ENCODE peak calls at places on chromosomes 16 and 17, in nine cellular contexts. L, R, D, U, I, M, T, E and G are unnamed samples.

GRCh38 chr17:34451313-34451712 is 88.3 kb upstream of the CCL1 start:
- DNase-seq in L (no peak), R (no peak), D (no peak), U (no peak), I (no peak), M (no peak), T (peak), E (no peak), G (no peak)

GRCh38 chr16:69606985-69607384 is 41.2 kb downstream of the NFAT5 start:
- DNase-seq in L (no peak), R (no peak), D (no peak), U (no peak), I (no peak), M (no peak), T (no peak), E (no peak), G (no peak)

GRCh38 chr16:6884002-6884401 is 448.6 kb upstream of the RBFOX1 start:
- DNase-seq in L (no peak), R (no peak), D (no peak), U (no peak), I (no peak), M (peak), T (no peak), E (no peak), G (no peak)

GRCh38 chr16:53501216-53501859 is 1.7 kb downstream of the AKTIP start:
- DNase-seq in L (no peak), R (peak), D (no peak), U (no peak), I (no peak), M (no peak), T (no peak), E (no peak), G (no peak)

GRCh38 chr17:49707246-49707607 is 537 bp downstream of the SLC35B1 start:
- DNase-seq in L (no peak), R (no peak), D (no peak), U (no peak), I (peak), M (no peak), T (no peak), E (peak), G (peak)

GRCh38 chr16:24988593-24989338 is 26.4 kb downstream of the ARHGAP17 start:
- DNase-seq in L (peak), R (no peak), D (peak), U (peak), I (no peak), M (no peak), T (peak), E (peak), G (peak)

GRCh38 chr16:10323528-10323869 is 62.4 kb upstream of the ATF7IP2 start:
- DNase-seq in L (no peak), R (no peak), D (no peak), U (no peak), I (no peak), M (no peak), T (no peak), E (no peak), G (no peak)

GRCh38 chr17:58666858-58667267 is 25.0 kb downstream of the TEX14 start:
- DNase-seq in L (peak), R (no peak), D (no peak), U (peak), I (no peak), M (peak), T (no peak), E (peak), G (peak)

GRCh38 chr16:64196444-64196843 is 925.4 kb downstream of the CDH11 start:
- DNase-seq in L (peak), R (no peak), D (peak), U (no peak), I (no peak), M (no peak), T (no peak), E (no peak), G (peak)

GRCh38 chr16:87216148-87216823 is 100.9 kb downstream of the C16orf95 start:
- DNase-seq in L (no peak), R (no peak), D (no peak), U (no peak), I (no peak), M (no peak), T (no peak), E (no peak), G (no peak)
- H3K4me3 ChIP-seq in L (no peak), R (peak), D (no peak), U (no peak), I (no peak), M (no peak), T (no peak), E (no peak), G (no peak)

DNA sequence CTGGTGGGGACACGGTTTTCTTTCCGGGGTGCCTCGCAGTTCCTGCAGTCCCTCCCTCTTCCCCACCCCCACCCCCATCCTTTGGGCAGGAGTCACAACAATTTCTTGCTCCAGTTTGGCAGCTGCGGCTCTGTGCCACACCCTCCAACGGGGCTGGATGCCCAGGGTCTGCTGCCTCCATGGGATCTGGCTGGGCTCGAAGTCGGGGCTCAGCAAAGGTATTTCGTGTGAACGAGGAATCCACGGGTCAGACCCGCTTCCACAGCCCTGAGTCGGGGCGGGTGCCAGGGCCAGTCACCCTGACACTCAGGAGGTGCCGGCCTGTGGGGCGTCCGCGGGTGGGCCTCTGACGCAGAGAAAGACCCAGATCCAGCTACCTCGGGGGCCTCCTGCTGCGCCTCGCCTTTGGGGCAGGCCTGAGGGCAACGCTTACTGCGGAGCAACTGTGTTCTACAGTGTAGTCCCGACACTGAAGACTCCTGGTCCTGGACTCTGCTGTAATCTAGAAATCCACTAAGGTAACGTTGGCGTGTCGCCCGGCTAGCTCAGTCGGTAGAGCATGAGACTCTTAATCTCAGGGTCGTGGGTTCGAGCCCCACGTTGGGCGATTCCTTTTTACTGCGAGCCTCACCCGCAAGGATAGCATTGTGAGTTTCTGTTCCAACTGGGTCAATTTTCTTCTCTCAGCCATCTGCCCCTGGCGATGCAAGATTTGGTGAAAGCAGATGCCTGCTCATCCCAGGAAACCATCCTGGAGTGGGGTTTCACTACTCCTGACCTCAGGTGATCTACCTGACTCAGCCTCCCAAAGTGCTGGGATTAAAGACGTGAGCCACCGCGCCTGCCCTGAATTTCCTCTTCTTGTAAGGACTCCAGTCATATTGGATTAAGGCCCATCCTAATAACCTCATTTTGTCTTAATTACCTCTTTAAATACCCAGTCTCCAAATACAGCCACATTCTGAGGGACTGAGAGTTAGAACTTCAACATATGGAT is 12.5 kb upstream of the OR1F1 start:
- DNase-seq in L (peak), R (no peak), D (no peak), U (no peak), I (peak), M (no peak), T (no peak), E (peak), G (peak)
- H3K4me3 ChIP-seq in L (peak), R (no peak), D (no peak), U (no peak), I (no peak), M (no peak), T (no peak), E (peak), G (peak)

DNA sequence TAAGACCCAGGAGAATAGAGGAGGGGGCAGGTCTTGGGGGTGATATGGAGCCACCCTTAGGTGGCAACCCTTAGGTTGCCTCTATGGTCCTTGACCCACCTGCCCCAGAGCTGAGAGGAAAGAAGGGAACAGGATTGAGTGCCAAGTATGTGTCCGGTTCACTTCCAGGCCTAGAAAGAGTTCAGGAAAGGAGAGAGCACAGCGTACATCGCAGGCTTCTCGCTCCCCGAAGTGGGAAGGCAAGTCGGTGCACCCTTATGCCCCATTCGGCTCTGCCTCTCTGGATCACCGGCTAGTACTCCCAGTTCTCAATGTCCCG is 631 bp downstream of the SP6 start:
- DNase-seq in L (no peak), R (no peak), D (no peak), U (no peak), I (no peak), M (no peak), T (no peak), E (no peak), G (no peak)
- H3K4me3 ChIP-seq in L (no peak), R (peak), D (peak), U (no peak), I (no peak), M (no peak), T (peak), E (no peak), G (no peak)

GRCh38 chr16:50550035-50550434 is 1.8 kb downstream of the NKD1 start:
- DNase-seq in L (no peak), R (no peak), D (no peak), U (peak), I (no peak), M (no peak), T (no peak), E (no peak), G (no peak)
- H3K4me3 ChIP-seq in L (no peak), R (peak), D (no peak), U (peak), I (no peak), M (peak), T (no peak), E (no peak), G (no peak)

DNA sequence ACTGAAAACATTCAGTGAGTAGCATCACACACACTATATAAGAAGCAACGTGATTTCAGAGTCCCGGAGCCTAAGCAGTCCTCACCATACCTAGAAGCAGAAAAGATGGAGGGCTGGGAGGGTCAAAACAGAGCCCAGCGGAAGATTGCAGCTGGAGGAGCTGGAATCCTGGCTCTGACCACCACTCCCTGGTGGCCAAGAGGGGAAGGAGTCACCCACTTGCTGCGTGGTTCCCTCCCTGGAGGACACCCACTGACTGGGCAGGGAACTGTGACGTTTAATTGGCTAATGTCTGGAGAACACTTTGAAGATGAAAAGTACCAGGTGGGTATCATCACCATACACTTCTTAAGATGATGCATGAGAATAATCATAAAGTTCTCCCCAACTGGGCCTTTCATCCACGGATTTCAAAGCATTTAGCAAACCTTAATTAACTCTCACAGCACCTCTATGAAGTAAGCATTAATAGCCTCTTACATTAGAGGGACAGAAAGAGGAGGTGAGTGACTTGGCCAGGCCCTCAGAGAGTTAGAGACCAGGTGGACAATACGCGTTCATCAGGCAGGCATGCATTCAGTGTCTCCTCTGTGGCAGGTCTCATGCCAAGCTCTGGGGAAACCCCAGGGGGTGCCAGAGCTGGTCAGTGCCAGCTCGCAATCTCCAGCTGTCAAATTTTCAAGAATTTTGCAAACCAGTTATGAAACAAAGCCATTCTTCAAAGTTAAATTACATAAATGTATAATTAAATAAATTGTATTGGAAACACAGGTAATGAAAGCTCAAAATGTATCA is 137.9 kb downstream of the AXIN2 start:
- DNase-seq in L (no peak), R (no peak), D (no peak), U (no peak), I (no peak), M (no peak), T (no peak), E (no peak), G (no peak)
- H3K4me3 ChIP-seq in L (no peak), R (no peak), D (no peak), U (no peak), I (no peak), M (no peak), T (no peak), E (no peak), G (no peak)

GRCh38 chr17:47897561-47897960 is 1.5 kb downstream of the SP2 start:
- DNase-seq in L (peak), R (no peak), D (peak), U (no peak), I (no peak), M (no peak), T (no peak), E (no peak), G (no peak)
- H3K4me3 ChIP-seq in L (no peak), R (peak), D (peak), U (no peak), I (peak), M (peak), T (peak), E (no peak), G (peak)